ENCODE peak calls at places on chromosomes 1 and 21, in five cellular contexts. J is cardiac muscle cell; O is heart right ventricle; B is CD4-positive, alpha-beta memory T cell; H is CD8-positive, alpha-beta T cell. P is an unnamed sample.
A peak's percentile ranks its signal among the peaks of the same experiment; 100 is the strongest.

GRCh38 chr1:204307334-204307883 is 52.3 kb downstream of the PLEKHA6 start:
- DNase-seq in J (peak; percentile 63), O (no peak), B (no peak), H (no peak), P (no peak)

GRCh38 chr1:61208172-61208571 is 125.8 kb downstream of the NFIA start:
- DNase-seq in J (no peak), O (no peak), B (no peak), H (no peak), P (no peak)

GRCh38 chr1:2318294-2319278 is 72.8 kb downstream of the MORN1 start:
- DNase-seq in J (no peak), O (no peak), B (no peak), H (no peak), P (no peak)

GRCh38 chr1:202600432-202601041 is 109.7 kb downstream of the SYT2 start:
- DNase-seq in J (no peak), O (no peak), B (no peak), H (no peak), P (no peak)

GRCh38 chr1:209512821-209513220 is 70.7 kb upstream of the CAMK1G start:
- DNase-seq in J (no peak), O (no peak), B (no peak), H (no peak), P (no peak)

GRCh38 chr1:187267745-187268277 is 439.1 kb downstream of the PLA2G4A start:
- DNase-seq in J (no peak), O (no peak), B (no peak), H (no peak), P (no peak)

GRCh38 chr1:53971718-53972117 is 25.6 kb downstream of the LRRC42 start:
- DNase-seq in J (no peak), O (no peak), B (no peak), H (no peak), P (no peak)

GRCh38 chr21:40841524-40842196 is 5.3 kb downstream of the DSCAM start:
- DNase-seq in J (peak; percentile 88), O (peak; percentile 42), B (no peak), H (no peak), P (no peak)

GRCh38 chr1:109609881-109610280 is 9.5 kb downstream of the GNAT2 start:
- DNase-seq in J (no peak), O (no peak), B (no peak), H (no peak), P (no peak)

GRCh38 chr1:179197690-179198297 is 31.7 kb downstream of the ABL2 start:
- DNase-seq in J (peak; percentile 11), O (no peak), B (no peak), H (no peak), P (no peak)

GRCh38 chr1:237206065-237206414 is 164.1 kb downstream of the RYR2 start:
- DNase-seq in J (no peak), O (no peak), B (no peak), H (no peak), P (no peak)

GRCh38 chr1:53329183-53329544 is 1.3 kb upstream of the LRP8 start:
- DNase-seq in J (no peak), O (no peak), B (no peak), H (no peak), P (no peak)

GRCh38 chr1:84632975-84633427 is 57.3 kb downstream of the SSX2IP start:
- DNase-seq in J (no peak), O (no peak), B (no peak), H (no peak), P (no peak)

GRCh38 chr1:94335950-94336349 is 82.2 kb upstream of the ABCD3 start:
- DNase-seq in J (peak; percentile 89), O (peak; percentile 18), B (peak; percentile 6), H (peak; percentile 6), P (peak; percentile 74)

GRCh38 chr21:26966360-26966977 is 419 bp downstream of the ADAMTS5 start:
- DNase-seq in J (peak; percentile 52), O (no peak), B (no peak), H (no peak), P (no peak)

GRCh38 chr1:18642278-18643095 is 11.8 kb downstream of the PAX7 start:
- DNase-seq in J (no peak), O (no peak), B (no peak), H (no peak), P (no peak)

GRCh38 chr21:27221084-27221483 is 254.2 kb upstream of the ADAMTS5 start:
- DNase-seq in J (no peak), O (no peak), B (no peak), H (no peak), P (no peak)

GRCh38 chr1:47785561-47786271 is 211.5 kb downstream of the TRABD2B start:
- DNase-seq in J (peak; percentile 62), O (peak; percentile 45), B (no peak), H (no peak), P (no peak)

GRCh38 chr1:63873751-63874150 is 99.9 kb downstream of the ROR1 start:
- DNase-seq in J (no peak), O (no peak), B (no peak), H (no peak), P (no peak)

GRCh38 chr1:15833069-15833679 is 14.3 kb upstream of the SPEN start:
- DNase-seq in J (no peak), O (peak; percentile 53), B (peak; percentile 54), H (peak; percentile 35), P (no peak)

GRCh38 chr1:10796029-10796944 is at the start of gene CASZ1:
- DNase-seq in J (peak; percentile 94), O (peak; percentile 79), B (no peak), H (no peak), P (peak; percentile 92)

GRCh38 chr1:11482904-11483479 is 4.0 kb downstream of the DISP3 start:
- DNase-seq in J (no peak), O (no peak), B (no peak), H (no peak), P (no peak)

GRCh38 chr1:36142121-36142520 is 7.2 kb downstream of the TRAPPC3 start:
- DNase-seq in J (no peak), O (no peak), B (no peak), H (no peak), P (no peak)

DNA sequence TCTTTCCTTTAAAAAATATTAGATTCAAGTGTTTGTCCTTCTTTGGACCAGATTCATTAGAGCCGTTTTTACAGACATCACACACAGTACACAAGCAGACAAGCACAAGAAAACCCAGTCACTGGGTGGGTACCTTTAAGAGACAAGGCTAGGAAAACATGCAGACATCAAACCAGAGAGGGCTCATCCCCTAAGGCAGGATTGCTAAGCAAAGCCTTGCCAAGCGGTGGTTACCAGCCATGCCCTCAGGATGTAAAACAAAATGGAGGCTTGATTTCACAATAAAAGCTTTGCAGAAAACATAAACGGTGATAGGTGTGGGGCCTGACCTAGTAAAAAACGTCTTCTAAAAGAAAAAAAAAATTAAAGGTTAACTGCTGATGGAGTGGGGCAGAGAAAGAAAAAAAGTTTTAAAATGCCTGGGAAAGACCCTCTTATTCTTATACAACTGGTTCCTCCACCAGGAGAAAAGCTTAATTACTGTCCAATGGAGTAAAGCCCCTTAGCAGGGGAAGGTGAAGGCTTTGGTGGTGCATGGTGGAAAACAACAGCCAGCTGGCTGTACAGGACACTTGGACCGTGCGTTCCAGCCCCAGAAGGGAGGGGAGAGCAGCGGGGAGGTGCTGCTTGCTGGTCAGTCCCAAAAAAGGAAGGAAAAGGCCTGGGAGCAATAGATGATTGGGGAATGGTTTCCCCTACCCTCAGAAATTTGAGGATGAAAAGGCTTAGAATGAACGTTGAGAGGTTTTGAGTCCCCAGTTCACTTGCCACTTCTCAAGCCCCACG is 30.4 kb upstream of the FMO1 start:
- DNase-seq in J (no peak), O (no peak), B (no peak), H (no peak), P (no peak)
- H3K4me1 ChIP-seq in J (peaks cover 21% of the 10 kb centered on the region), O (peaks cover 15% of the 10 kb centered on the region), B (no peaks in the 10 kb centered on the region), H (no peaks in the 10 kb centered on the region), P (peaks cover 3% of the 10 kb centered on the region)

GRCh38 chr21:37538971-37539590 is 172.5 kb downstream of the DYRK1A start:
- DNase-seq in J (no peak), O (no peak), B (no peak), H (no peak), P (peak; percentile 69)
- H3K4me3 ChIP-seq in J (no peak overlapping the region), O (no peak overlapping the region), B (no peak overlapping the region), H (no peak overlapping the region), P (no peak overlapping the region)

GRCh38 chr1:235180916-235181315 is 19.9 kb upstream of the RBM34 start:
- DNase-seq in J (no peak), O (no peak), B (no peak), H (no peak), P (no peak)

GRCh38 chr1:235181561-235182245 is 20.7 kb upstream of the RBM34 start:
- DNase-seq in J (no peak), O (no peak), B (no peak), H (no peak), P (no peak)

GRCh38 chr1:235176486-235176885 is 15.4 kb upstream of the RBM34 start:
- DNase-seq in J (no peak), O (no peak), B (no peak), H (no peak), P (no peak)
- H3K36me3 ChIP-seq in J (peaks cover 70% of the 10 kb centered on the region), O (peaks cover 89% of the 10 kb centered on the region), B (peaks cover 41% of the 10 kb centered on the region), H (peaks cover 45% of the 10 kb centered on the region), P (peaks cover 41% of the 10 kb centered on the region)

DNA sequence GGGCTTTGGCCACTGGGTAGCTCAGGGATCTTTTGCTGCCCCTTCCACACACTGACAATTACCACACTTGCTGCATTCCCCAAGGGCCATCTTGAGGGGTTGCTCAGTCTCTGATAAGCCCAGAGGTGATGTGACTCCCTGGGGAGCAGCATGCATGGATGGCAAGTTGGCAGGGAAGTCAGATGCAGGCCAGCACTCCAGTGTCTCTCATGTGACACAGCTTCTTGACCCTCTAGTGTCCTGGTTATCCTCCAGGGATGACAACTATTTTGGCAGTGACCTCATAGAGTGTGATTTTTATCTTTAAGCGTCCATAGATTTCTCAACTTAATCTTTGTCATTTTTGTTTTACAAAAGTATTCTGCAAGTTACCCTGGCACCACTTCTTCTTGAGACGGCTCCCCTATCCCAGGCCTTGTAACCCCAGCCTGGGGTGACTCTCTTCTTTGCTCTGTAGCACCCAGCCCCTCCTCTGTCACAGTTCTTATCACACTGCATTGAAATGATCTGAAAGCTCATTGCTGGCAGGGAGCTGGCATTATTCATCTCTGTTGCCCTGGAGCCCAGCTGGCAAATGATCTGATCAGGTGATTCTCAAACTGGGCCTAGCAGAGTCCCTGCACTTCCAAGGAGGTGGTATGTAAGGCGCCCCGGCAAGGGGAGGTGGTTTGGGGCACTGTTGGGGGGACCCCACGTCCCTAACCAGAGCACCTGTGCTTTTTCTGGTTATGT is 72.6 kb downstream of the TENT5C start:
- DNase-seq in J (no peak), O (no peak), B (no peak), H (no peak), P (no peak)
- H3K4me1 ChIP-seq in J (no peaks in the 10 kb centered on the region), O (peaks cover 33% of the 10 kb centered on the region), B (peaks cover 8% of the 10 kb centered on the region), H (no peaks in the 10 kb centered on the region), P (no peaks in the 10 kb centered on the region)